ENCODE peak calls at places on chromosomes 1 and 21, in ten cellular contexts. L, H, K, E, B, I, P, X, M and R are unnamed samples.
A peak's percentile ranks its signal among the peaks of the same experiment; 100 is the strongest.

GRCh38 chr21:45386336-45386727 is 18.6 kb upstream of the COL18A1 start:
- DNase-seq in L (no peak), H (no peak), K (no peak), E (no peak), B (no peak), I (no peak), P (peak; percentile 37), X (peak; percentile 15), M (no peak), R (no peak)

GRCh38 chr1:167635233-167635648 is 5.2 kb downstream of the RCSD1 start:
- DNase-seq in L (no peak), H (no peak), K (peak; percentile 41), E (no peak), B (no peak), I (no peak), P (peak; percentile 81), X (peak; percentile 25), M (no peak), R (no peak)

GRCh38 chr1:73781257-73781656 is 416.7 kb downstream of the LRRIQ3 start:
- DNase-seq in L (peak; percentile 19), H (no peak), K (peak; percentile 7), E (peak; percentile 19), B (no peak), I (peak; percentile 27), P (no peak), X (no peak), M (no peak), R (no peak)

GRCh38 chr1:75579046-75579445 is 31.9 kb downstream of the SLC44A5 start:
- DNase-seq in L (no peak), H (no peak), K (no peak), E (no peak), B (no peak), I (no peak), P (no peak), X (no peak), M (peak; percentile 1), R (no peak)

GRCh38 chr1:153928776-153929432 is 6.1 kb upstream of the GATAD2B start:
- DNase-seq in L (no peak), H (no peak), K (no peak), E (no peak), B (no peak), I (no peak), P (no peak), X (peak; percentile 52), M (peak; percentile 49), R (no peak)

GRCh38 chr1:26290061-26290415 is 10.2 kb downstream of the SH3BGRL3 start:
- DNase-seq in L (no peak), H (no peak), K (no peak), E (no peak), B (no peak), I (no peak), P (no peak), X (no peak), M (no peak), R (no peak)

GRCh38 chr1:31655104-31655503 is 10.4 kb upstream of the PEF1 start:
- DNase-seq in L (no peak), H (no peak), K (no peak), E (no peak), B (no peak), I (no peak), P (peak; percentile 70), X (no peak), M (no peak), R (no peak)

GRCh38 chr1:181490740-181491712 is 7.7 kb downstream of the CACNA1E start:
- DNase-seq in L (no peak), H (no peak), K (peak; percentile 39), E (no peak), B (no peak), I (no peak), P (no peak), X (no peak), M (no peak), R (no peak)

GRCh38 chr1:38347446-38348175 is 301.0 kb upstream of the POU3F1 start:
- DNase-seq in L (no peak), H (no peak), K (no peak), E (no peak), B (no peak), I (no peak), P (no peak), X (no peak), M (no peak), R (no peak)

GRCh38 chr1:97379387-97380075 is 541.3 kb downstream of the DPYD start:
- DNase-seq in L (no peak), H (no peak), K (peak; percentile 62), E (peak; percentile 89), B (no peak), I (no peak), P (no peak), X (peak; percentile 86), M (peak; percentile 92), R (no peak)

GRCh38 chr1:239586128-239586527 is 199.8 kb downstream of the CHRM3 start:
- DNase-seq in L (no peak), H (no peak), K (no peak), E (no peak), B (no peak), I (no peak), P (no peak), X (no peak), M (no peak), R (no peak)

GRCh38 chr21:41207401-41208388 is 39.7 kb downstream of the BACE2 start:
- DNase-seq in L (no peak), H (no peak), K (peak; percentile 92), E (peak; percentile 62), B (no peak), I (peak; percentile 40), P (peak; percentile 88), X (peak; percentile 58), M (peak; percentile 88), R (no peak)

GRCh38 chr21:42387843-42388242 is 8.0 kb downstream of the TMPRSS3 start:
- DNase-seq in L (no peak), H (no peak), K (no peak), E (no peak), B (no peak), I (no peak), P (peak; percentile 16), X (no peak), M (no peak), R (no peak)

GRCh38 chr1:236759252-236759859 is 35.7 kb upstream of the MTR start:
- DNase-seq in L (peak; percentile 81), H (peak; percentile 37), K (peak; percentile 65), E (no peak), B (no peak), I (no peak), P (no peak), X (peak; percentile 60), M (peak; percentile 62), R (peak; percentile 63)

GRCh38 chr1:15459771-15460719 is 3.5 kb downstream of the CELA2A start:
- DNase-seq in L (peak; percentile 23), H (no peak), K (no peak), E (no peak), B (no peak), I (no peak), P (no peak), X (peak; percentile 37), M (no peak), R (no peak)

DNA sequence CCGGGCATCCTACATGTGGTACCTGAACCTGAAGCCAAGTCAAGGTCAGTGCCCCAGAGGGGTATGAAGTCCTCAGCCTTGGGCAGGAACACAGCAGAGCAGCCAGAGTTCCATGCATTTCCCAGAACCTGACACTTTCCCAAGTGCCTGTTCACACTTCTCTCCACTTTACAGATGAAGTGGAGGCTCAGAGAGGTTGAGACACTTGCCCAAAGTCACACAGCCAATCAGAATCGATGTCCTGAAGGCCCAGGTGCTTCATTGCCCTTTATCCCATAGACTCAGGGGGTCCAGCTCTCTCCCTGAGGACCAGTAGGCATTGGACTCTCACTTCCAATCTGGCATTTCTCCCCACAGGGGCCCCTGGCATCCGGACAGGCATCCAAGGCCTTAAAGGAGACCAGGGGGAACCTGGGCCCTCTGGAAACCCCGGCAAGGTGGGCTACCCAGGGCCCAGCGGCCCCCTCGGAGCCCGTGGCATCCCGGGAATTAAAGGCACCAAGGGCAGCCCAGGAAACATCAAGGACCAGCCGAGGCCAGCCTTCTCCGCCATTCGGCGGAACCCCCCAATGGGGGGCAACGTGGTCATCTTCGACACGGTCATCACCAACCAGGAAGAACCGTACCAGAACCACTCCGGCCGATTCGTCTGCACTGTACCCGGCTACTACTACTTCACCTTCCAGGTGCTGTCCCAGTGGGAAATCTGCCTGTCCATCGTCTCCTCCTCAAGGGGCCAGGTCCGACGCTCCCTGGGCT is 2.2 kb downstream of the C1QA start:
- DNase-seq in L (no peak), H (no peak), K (no peak), E (no peak), B (no peak), I (no peak), P (no peak), X (no peak), M (no peak), R (no peak)
- H3K4me3 ChIP-seq in L (no peak overlapping the region), H (no peak overlapping the region), K (no peak overlapping the region), E (no peak overlapping the region), B (peak overlapping the region; percentile 42), I (no peak overlapping the region), P (no peak overlapping the region), X (no peak overlapping the region), M (no peak overlapping the region), R (no peak overlapping the region)

GRCh38 chr1:205775717-205776056 is 405 bp upstream of the RAB29 start:
- DNase-seq in L (peak; percentile 55), H (no peak), K (peak; percentile 87), E (peak; percentile 48), B (no peak), I (no peak), P (no peak), X (peak; percentile 69), M (peak; percentile 85), R (no peak)
- H3K4me3 ChIP-seq in L (no peak overlapping the region), H (peak overlapping the region; percentile 79), K (peak overlapping the region; percentile 96), E (peak overlapping the region; percentile 86), B (peak overlapping the region; percentile 80), I (peak overlapping the region; percentile 66), P (no peak overlapping the region), X (peak overlapping the region; percentile 83), M (peak overlapping the region; percentile 88), R (peak overlapping the region; percentile 82)

DNA sequence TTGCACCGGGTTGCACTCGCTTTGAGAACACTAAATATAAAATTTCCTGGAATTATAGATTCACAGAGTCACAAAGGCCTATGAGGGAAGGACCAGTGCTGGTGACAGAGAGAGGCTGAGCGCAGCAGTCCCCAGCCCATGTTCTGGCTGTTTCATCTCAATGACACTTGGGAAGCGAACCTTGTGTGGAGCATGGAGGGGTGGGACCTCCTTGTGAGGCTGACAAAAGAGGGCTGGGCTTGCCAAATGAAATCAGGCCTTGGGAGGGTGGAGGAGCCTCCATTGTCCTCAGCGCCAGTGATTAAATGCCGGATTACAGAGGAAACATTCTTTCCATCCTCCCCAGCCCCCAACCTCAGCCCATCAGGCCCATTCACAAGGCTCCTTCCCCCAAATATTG is 63.3 kb upstream of the PAXBP1 start:
- DNase-seq in L (no peak), H (no peak), K (no peak), E (no peak), B (no peak), I (no peak), P (no peak), X (no peak), M (no peak), R (no peak)
- H3K4me3 ChIP-seq in L (no peak overlapping the region), H (no peak overlapping the region), K (no peak overlapping the region), E (no peak overlapping the region), B (no peak overlapping the region), I (no peak overlapping the region), P (no peak overlapping the region), X (no peak overlapping the region), M (no peak overlapping the region), R (no peak overlapping the region)

DNA sequence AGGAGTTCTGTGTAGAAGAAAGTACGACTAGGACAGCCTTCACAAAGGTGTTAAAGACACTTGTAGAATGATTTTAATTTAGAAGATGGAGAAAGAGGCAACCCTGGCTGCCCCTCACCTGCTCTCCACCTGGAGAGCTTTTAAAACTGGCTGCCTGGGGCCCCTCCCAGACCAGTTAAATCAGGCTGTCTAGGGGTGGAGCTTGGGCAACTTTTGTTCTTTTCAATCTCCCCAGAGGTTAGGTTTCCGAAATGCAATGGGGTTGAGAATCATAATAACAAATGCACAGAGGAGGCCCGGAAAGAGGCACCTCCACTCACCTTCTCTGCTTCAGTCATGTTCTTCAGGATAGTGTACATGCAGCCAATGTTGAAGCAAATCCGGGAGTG is 429 bp downstream of the NCF2 start:
- DNase-seq in L (no peak), H (no peak), K (no peak), E (no peak), B (no peak), I (no peak), P (no peak), X (no peak), M (no peak), R (no peak)
- H3K4me3 ChIP-seq in L (no peak overlapping the region), H (no peak overlapping the region), K (no peak overlapping the region), E (no peak overlapping the region), B (peak overlapping the region; percentile 44), I (no peak overlapping the region), P (no peak overlapping the region), X (no peak overlapping the region), M (no peak overlapping the region), R (no peak overlapping the region)